ENCODE peak calls at places on chromosomes 7 and 10, in ten cellular contexts. One of them, this sample, is unnamed.

GRCh38 chr10:35127289-35127891 is 744 bp downstream of the CREM start:
- DNase-seq in left lung: peak
- DNase-seq in cardiac fibroblast: peak
- DNase-seq in sciatic nerve: peak
- DNase-seq in uterus: peak
- DNase-seq in neuronal stem cell: peak
- DNase-seq in SJSA1: peak
- DNase-seq in activated T-cell treated with anti-CD3 and anti-CD28 coated beads for 24 hours: peak
- DNase-seq in hypothalamus: peak
- DNase-seq in GM12891: no peak
- DNase-seq in this sample: peak

GRCh38 chr7:148347981-148348380 is 242.6 kb upstream of the C7orf33 start:
- DNase-seq in sciatic nerve: no peak
- DNase-seq in SJSA1: no peak
- DNase-seq in neuronal stem cell: no peak
- DNase-seq in hypothalamus: no peak
- DNase-seq in left lung: no peak
- DNase-seq in GM12891: no peak
- DNase-seq in uterus: no peak
- DNase-seq in activated T-cell treated with anti-CD3 and anti-CD28 coated beads for 24 hours: no peak
- DNase-seq in cardiac fibroblast: no peak
- DNase-seq in this sample: no peak

GRCh38 chr10:64996886-64997285 is 1475.7 kb downstream of the REEP3 start:
- DNase-seq in uterus: no peak
- DNase-seq in left lung: no peak
- DNase-seq in cardiac fibroblast: no peak
- DNase-seq in neuronal stem cell: no peak
- DNase-seq in SJSA1: no peak
- DNase-seq in sciatic nerve: no peak
- DNase-seq in GM12891: no peak
- DNase-seq in hypothalamus: no peak
- DNase-seq in activated T-cell treated with anti-CD3 and anti-CD28 coated beads for 24 hours: no peak
- DNase-seq in this sample: no peak

GRCh38 chr7:39741942-39742623 is 118.7 kb downstream of the RALA start:
- DNase-seq in activated T-cell treated with anti-CD3 and anti-CD28 coated beads for 24 hours: no peak
- DNase-seq in sciatic nerve: peak
- DNase-seq in cardiac fibroblast: peak
- DNase-seq in left lung: peak
- DNase-seq in uterus: no peak
- DNase-seq in neuronal stem cell: peak
- DNase-seq in SJSA1: no peak
- DNase-seq in hypothalamus: no peak
- DNase-seq in GM12891: no peak
- DNase-seq in this sample: peak

GRCh38 chr10:37681617-37681999 is 175.8 kb downstream of the ZNF248 start:
- DNase-seq in GM12891: no peak
- DNase-seq in left lung: no peak
- DNase-seq in hypothalamus: no peak
- DNase-seq in activated T-cell treated with anti-CD3 and anti-CD28 coated beads for 24 hours: no peak
- DNase-seq in uterus: no peak
- DNase-seq in cardiac fibroblast: no peak
- DNase-seq in SJSA1: no peak
- DNase-seq in sciatic nerve: no peak
- DNase-seq in neuronal stem cell: no peak
- DNase-seq in this sample: no peak

GRCh38 chr7:81150951-81151361 is 232.1 kb upstream of the SEMA3C start:
- DNase-seq in activated T-cell treated with anti-CD3 and anti-CD28 coated beads for 24 hours: no peak
- DNase-seq in GM12891: no peak
- DNase-seq in SJSA1: no peak
- DNase-seq in sciatic nerve: no peak
- DNase-seq in uterus: no peak
- DNase-seq in left lung: no peak
- DNase-seq in hypothalamus: peak
- DNase-seq in cardiac fibroblast: peak
- DNase-seq in neuronal stem cell: no peak
- DNase-seq in this sample: peak

GRCh38 chr10:93463723-93464511 is 18.2 kb downstream of the MYOF start:
- DNase-seq in activated T-cell treated with anti-CD3 and anti-CD28 coated beads for 24 hours: no peak
- DNase-seq in SJSA1: no peak
- DNase-seq in hypothalamus: no peak
- DNase-seq in uterus: peak
- DNase-seq in cardiac fibroblast: peak
- DNase-seq in GM12891: no peak
- DNase-seq in neuronal stem cell: no peak
- DNase-seq in left lung: no peak
- DNase-seq in sciatic nerve: no peak
- DNase-seq in this sample: no peak

GRCh38 chr7:40526951-40527350 is 392.1 kb downstream of the SUGCT start:
- DNase-seq in left lung: no peak
- DNase-seq in sciatic nerve: no peak
- DNase-seq in uterus: no peak
- DNase-seq in GM12891: no peak
- DNase-seq in SJSA1: no peak
- DNase-seq in neuronal stem cell: no peak
- DNase-seq in cardiac fibroblast: no peak
- DNase-seq in activated T-cell treated with anti-CD3 and anti-CD28 coated beads for 24 hours: no peak
- DNase-seq in hypothalamus: no peak
- DNase-seq in this sample: no peak

GRCh38 chr7:84232653-84233052 is 38.1 kb upstream of the SEMA3A start:
- DNase-seq in GM12891: no peak
- DNase-seq in sciatic nerve: no peak
- DNase-seq in uterus: no peak
- DNase-seq in cardiac fibroblast: peak
- DNase-seq in activated T-cell treated with anti-CD3 and anti-CD28 coated beads for 24 hours: no peak
- DNase-seq in hypothalamus: no peak
- DNase-seq in left lung: no peak
- DNase-seq in neuronal stem cell: no peak
- DNase-seq in SJSA1: peak
- DNase-seq in this sample: peak

GRCh38 chr10:49183596-49184542 is 4.3 kb downstream of the TMEM273 start:
- DNase-seq in cardiac fibroblast: no peak
- DNase-seq in GM12891: no peak
- DNase-seq in neuronal stem cell: no peak
- DNase-seq in uterus: no peak
- DNase-seq in sciatic nerve: peak
- DNase-seq in SJSA1: no peak
- DNase-seq in activated T-cell treated with anti-CD3 and anti-CD28 coated beads for 24 hours: no peak
- DNase-seq in hypothalamus: no peak
- DNase-seq in left lung: peak
- DNase-seq in this sample: no peak

GRCh38 chr7:24284699-24285506 is 913 bp downstream of the NPY start:
- DNase-seq in cardiac fibroblast: no peak
- DNase-seq in neuronal stem cell: peak
- DNase-seq in hypothalamus: no peak
- DNase-seq in activated T-cell treated with anti-CD3 and anti-CD28 coated beads for 24 hours: no peak
- DNase-seq in GM12891: no peak
- DNase-seq in uterus: no peak
- DNase-seq in sciatic nerve: no peak
- DNase-seq in left lung: peak
- DNase-seq in SJSA1: no peak
- DNase-seq in this sample: no peak

GRCh38 chr7:70566659-70567058 is 565.3 kb upstream of the GALNT17 start:
- DNase-seq in GM12891: no peak
- DNase-seq in hypothalamus: no peak
- DNase-seq in left lung: no peak
- DNase-seq in activated T-cell treated with anti-CD3 and anti-CD28 coated beads for 24 hours: no peak
- DNase-seq in neuronal stem cell: no peak
- DNase-seq in cardiac fibroblast: no peak
- DNase-seq in SJSA1: no peak
- DNase-seq in sciatic nerve: no peak
- DNase-seq in uterus: no peak
- DNase-seq in this sample: no peak

GRCh38 chr7:108308913-108309312 is 147.3 kb downstream of the NRCAM start:
- DNase-seq in SJSA1: no peak
- DNase-seq in activated T-cell treated with anti-CD3 and anti-CD28 coated beads for 24 hours: no peak
- DNase-seq in sciatic nerve: no peak
- DNase-seq in left lung: no peak
- DNase-seq in GM12891: no peak
- DNase-seq in uterus: no peak
- DNase-seq in cardiac fibroblast: peak
- DNase-seq in hypothalamus: no peak
- DNase-seq in neuronal stem cell: no peak
- DNase-seq in this sample: no peak

GRCh38 chr10:130202984-130203617 is 66.9 kb downstream of the GLRX3 start:
- DNase-seq in cardiac fibroblast: no peak
- DNase-seq in hypothalamus: no peak
- DNase-seq in sciatic nerve: no peak
- DNase-seq in activated T-cell treated with anti-CD3 and anti-CD28 coated beads for 24 hours: no peak
- DNase-seq in neuronal stem cell: no peak
- DNase-seq in SJSA1: no peak
- DNase-seq in GM12891: no peak
- DNase-seq in uterus: no peak
- DNase-seq in left lung: no peak
- DNase-seq in this sample: no peak

GRCh38 chr10:18542832-18543231 is 108.6 kb downstream of the NSUN6 start:
- DNase-seq in neuronal stem cell: no peak
- DNase-seq in GM12891: no peak
- DNase-seq in cardiac fibroblast: peak
- DNase-seq in uterus: no peak
- DNase-seq in sciatic nerve: no peak
- DNase-seq in SJSA1: no peak
- DNase-seq in left lung: no peak
- DNase-seq in activated T-cell treated with anti-CD3 and anti-CD28 coated beads for 24 hours: no peak
- DNase-seq in hypothalamus: no peak
- DNase-seq in this sample: no peak

GRCh38 chr10:28679941-28680752 is 2.8 kb downstream of the BAMBI start:
- DNase-seq in activated T-cell treated with anti-CD3 and anti-CD28 coated beads for 24 hours: no peak
- DNase-seq in GM12891: no peak
- DNase-seq in sciatic nerve: no peak
- DNase-seq in uterus: no peak
- DNase-seq in SJSA1: peak
- DNase-seq in cardiac fibroblast: peak
- DNase-seq in neuronal stem cell: no peak
- DNase-seq in left lung: no peak
- DNase-seq in hypothalamus: no peak
- DNase-seq in this sample: peak

GRCh38 chr7:157963526-157963925 is 624.1 kb downstream of the PTPRN2 start:
- DNase-seq in GM12891: no peak
- DNase-seq in SJSA1: no peak
- DNase-seq in neuronal stem cell: no peak
- DNase-seq in uterus: no peak
- DNase-seq in sciatic nerve: no peak
- DNase-seq in hypothalamus: no peak
- DNase-seq in left lung: no peak
- DNase-seq in activated T-cell treated with anti-CD3 and anti-CD28 coated beads for 24 hours: no peak
- DNase-seq in cardiac fibroblast: no peak
- DNase-seq in this sample: no peak

GRCh38 chr10:112624546-112625048 is 177.6 kb downstream of the VTI1A start:
- DNase-seq in uterus: no peak
- DNase-seq in activated T-cell treated with anti-CD3 and anti-CD28 coated beads for 24 hours: no peak
- DNase-seq in hypothalamus: no peak
- DNase-seq in cardiac fibroblast: peak
- DNase-seq in neuronal stem cell: no peak
- DNase-seq in SJSA1: no peak
- DNase-seq in GM12891: no peak
- DNase-seq in left lung: no peak
- DNase-seq in sciatic nerve: no peak
- DNase-seq in this sample: peak

GRCh38 chr7:13987395-13987794 is 2.1 kb downstream of the ETV1 start:
- DNase-seq in neuronal stem cell: no peak
- DNase-seq in activated T-cell treated with anti-CD3 and anti-CD28 coated beads for 24 hours: no peak
- DNase-seq in uterus: no peak
- DNase-seq in cardiac fibroblast: peak
- DNase-seq in sciatic nerve: no peak
- DNase-seq in hypothalamus: no peak
- DNase-seq in SJSA1: peak
- DNase-seq in GM12891: no peak
- DNase-seq in left lung: no peak
- DNase-seq in this sample: no peak

GRCh38 chr7:99196536-99197288 is 11.2 kb downstream of the KPNA7 start:
- DNase-seq in SJSA1: peak
- DNase-seq in neuronal stem cell: no peak
- DNase-seq in activated T-cell treated with anti-CD3 and anti-CD28 coated beads for 24 hours: no peak
- DNase-seq in left lung: no peak
- DNase-seq in uterus: no peak
- DNase-seq in cardiac fibroblast: peak
- DNase-seq in hypothalamus: no peak
- DNase-seq in sciatic nerve: no peak
- DNase-seq in GM12891: no peak
- DNase-seq in this sample: no peak

GRCh38 chr7:94907420-94908203 is at the start of gene PPP1R9A:
- DNase-seq in cardiac fibroblast: no peak
- DNase-seq in activated T-cell treated with anti-CD3 and anti-CD28 coated beads for 24 hours: no peak
- DNase-seq in SJSA1: no peak
- DNase-seq in sciatic nerve: peak
- DNase-seq in left lung: peak
- DNase-seq in hypothalamus: peak
- DNase-seq in uterus: peak
- DNase-seq in neuronal stem cell: peak
- DNase-seq in GM12891: peak
- DNase-seq in this sample: peak

GRCh38 chr7:151204383-151205032 is 5.8 kb downstream of the H2BK1 start:
- DNase-seq in GM12891: no peak
- DNase-seq in SJSA1: no peak
- DNase-seq in left lung: no peak
- DNase-seq in uterus: no peak
- DNase-seq in hypothalamus: no peak
- DNase-seq in sciatic nerve: no peak
- DNase-seq in neuronal stem cell: no peak
- DNase-seq in activated T-cell treated with anti-CD3 and anti-CD28 coated beads for 24 hours: no peak
- DNase-seq in cardiac fibroblast: no peak
- DNase-seq in this sample: no peak

GRCh38 chr7:16432425-16432731 is 11.0 kb upstream of the CRPPA start:
- DNase-seq in neuronal stem cell: no peak
- DNase-seq in activated T-cell treated with anti-CD3 and anti-CD28 coated beads for 24 hours: no peak
- DNase-seq in sciatic nerve: no peak
- DNase-seq in left lung: no peak
- DNase-seq in cardiac fibroblast: no peak
- DNase-seq in uterus: no peak
- DNase-seq in GM12891: no peak
- DNase-seq in hypothalamus: no peak
- DNase-seq in SJSA1: no peak
- DNase-seq in this sample: no peak

This sample was measured in SK-MEL-5.